ENCODE peak calls at places on chromosomes 6 and 20, in four cellular contexts. O, Z, T and Y are unnamed samples.

GRCh38 chr20:38722708-38723068 is 1.6 kb upstream of the SLC32A1 start:
- DNase-seq in O (no peak), Z (no peak), T (no peak), Y (no peak)

GRCh38 chr20:20956586-20956985 is 149.6 kb downstream of the LINC00237 start:
- DNase-seq in O (no peak), Z (no peak), T (no peak), Y (no peak)

GRCh38 chr6:80527552-80528052 is 421.1 kb downstream of the BCKDHB start:
- DNase-seq in O (no peak), Z (peak), T (no peak), Y (no peak)

GRCh38 chr6:24501374-24501773 is 6.6 kb downstream of the ALDH5A1 start:
- DNase-seq in O (no peak), Z (no peak), T (no peak), Y (no peak)

GRCh38 chr20:61387204-61387958 is 135.3 kb downstream of the CDH4 start:
- DNase-seq in O (no peak), Z (no peak), T (no peak), Y (peak)

GRCh38 chr6:131210469-131210868 is 75.2 kb downstream of the AKAP7 start:
- DNase-seq in O (no peak), Z (no peak), T (no peak), Y (no peak)

GRCh38 chr6:66396145-66396544 is 689.1 kb upstream of the EYS start:
- DNase-seq in O (no peak), Z (no peak), T (no peak), Y (no peak)

GRCh38 chr6:154888896-154889295 is 106.2 kb upstream of the TIAM2 start:
- DNase-seq in O (no peak), Z (no peak), T (no peak), Y (no peak)

GRCh38 chr20:17841751-17842191 is 126.8 kb downstream of the SNX5 start:
- DNase-seq in O (no peak), Z (no peak), T (no peak), Y (no peak)

GRCh38 chr20:38671186-38671585 is 53.1 kb upstream of the SLC32A1 start:
- DNase-seq in O (no peak), Z (no peak), T (no peak), Y (no peak)

GRCh38 chr20:59785986-59786753 is 147.3 kb downstream of the SYCP2 start:
- DNase-seq in O (no peak), Z (no peak), T (no peak), Y (no peak)

GRCh38 chr20:46520976-46521579 is 7.7 kb upstream of the ZNF334 start:
- DNase-seq in O (peak), Z (peak), T (peak), Y (peak)

GRCh38 chr6:32973144-32973854 is 4.9 kb downstream of the BRD2 start:
- DNase-seq in O (no peak), Z (peak), T (no peak), Y (no peak)

GRCh38 chr20:49395183-49395582 is 87.3 kb downstream of the KCNB1 start:
- DNase-seq in O (no peak), Z (no peak), T (no peak), Y (no peak)

GRCh38 chr6:30219244-30219643 is 6.0 kb upstream of the TRIM26 start:
- DNase-seq in O (peak), Z (peak), T (no peak), Y (peak)

GRCh38 chr6:130517444-130517931 is 151.7 kb downstream of the TMEM200A start:
- DNase-seq in O (peak), Z (no peak), T (no peak), Y (no peak)

GRCh38 chr20:22408521-22409402 is 175.6 kb downstream of the FOXA2 start:
- DNase-seq in O (no peak), Z (no peak), T (no peak), Y (no peak)

GRCh38 chr20:17809714-17810631 is 110.2 kb downstream of the BANF2 start:
- DNase-seq in O (no peak), Z (no peak), T (no peak), Y (no peak)

GRCh38 chr6:37029249-37029959 is 23.9 kb downstream of the FGD2 start:
- DNase-seq in O (no peak), Z (peak), T (no peak), Y (peak)

GRCh38 chr6:43355862-43356590 is 13.4 kb downstream of the ZNF318 start:
- DNase-seq in O (no peak), Z (peak), T (no peak), Y (peak)

GRCh38 chr6:54892831-54893230 is 46.3 kb downstream of the FAM83B start:
- DNase-seq in O (no peak), Z (no peak), T (no peak), Y (no peak)

GRCh38 chr20:18287546-18287914 is 797 bp upstream of the ZNF133 start:
- DNase-seq in O (no peak), Z (no peak), T (no peak), Y (no peak)

GRCh38 chr6:1494671-1495070 is 105.3 kb downstream of the FOXF2 start:
- DNase-seq in O (no peak), Z (no peak), T (no peak), Y (no peak)

GRCh38 chr6:107821591-107821990 is 2.5 kb downstream of the SCML4 start:
- DNase-seq in O (no peak), Z (no peak), T (no peak), Y (no peak)

GRCh38 chr6:46053034-46053933 is 37.6 kb upstream of the CLIC5 start:
- DNase-seq in O (no peak), Z (no peak), T (no peak), Y (no peak)
- TF ChIP-seq SUZ12 in O (no peak), Z (no peak), T (no peak), Y (no peak)

DNA sequence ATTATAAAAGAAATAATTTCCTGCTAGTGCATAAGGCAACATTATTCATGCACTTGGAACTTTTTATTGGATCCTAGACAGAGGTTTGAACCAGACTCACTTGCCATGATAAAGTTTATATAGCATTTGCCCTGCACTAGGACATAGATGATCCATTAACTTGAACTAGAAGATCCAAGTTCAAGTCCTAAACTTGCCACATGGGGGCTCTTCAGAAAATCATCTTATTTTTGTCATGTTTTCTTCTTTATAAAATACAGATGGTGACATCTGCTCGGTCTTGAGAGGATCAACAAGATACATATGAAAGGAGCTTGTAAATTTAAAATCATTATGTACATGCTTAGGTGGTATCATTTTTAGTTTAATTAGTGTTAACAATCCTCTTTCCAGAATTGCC is 94.5 kb downstream of the SIM1 start:
- DNase-seq in O (no peak), Z (no peak), T (no peak), Y (no peak)
- TF ChIP-seq SP1 in O (no peak), Z (no peak), T (no peak), Y (no peak)

DNA sequence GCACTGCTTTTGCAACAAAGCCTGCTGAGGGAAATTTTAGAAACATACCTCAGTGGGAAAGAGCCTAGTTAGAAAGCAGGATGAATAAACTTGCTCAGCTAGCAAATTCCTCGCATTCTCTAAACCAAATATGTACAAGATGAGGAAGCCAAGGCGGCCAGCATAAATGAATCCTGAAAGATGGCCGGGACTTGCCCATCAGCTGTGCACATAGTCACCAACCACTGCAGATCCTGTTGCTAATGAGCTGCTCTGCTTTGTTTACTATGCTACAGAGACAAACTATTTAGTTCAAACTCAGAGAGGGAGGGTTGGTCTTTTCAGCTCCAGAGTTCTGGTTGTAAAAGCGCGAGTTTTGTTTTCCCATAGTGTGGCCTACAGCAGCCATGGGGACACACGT is 49.0 kb downstream of the TMEM170B start:
- DNase-seq in O (no peak), Z (no peak), T (no peak), Y (no peak)
- TF ChIP-seq SUZ12 in O (no peak), Z (no peak), T (no peak), Y (no peak)

GRCh38 chr6:168332020-168332419 is 12.4 kb upstream of the DACT2 start:
- DNase-seq in O (no peak), Z (no peak), T (peak), Y (no peak)

GRCh38 chr6:168335341-168335740 is 15.8 kb upstream of the DACT2 start:
- DNase-seq in O (no peak), Z (no peak), T (no peak), Y (no peak)

GRCh38 chr6:168334072-168334471 is 14.5 kb upstream of the DACT2 start:
- DNase-seq in O (no peak), Z (no peak), T (no peak), Y (no peak)

GRCh38 chr6:168333039-168333438 is 13.5 kb upstream of the DACT2 start:
- DNase-seq in O (no peak), Z (peak), T (no peak), Y (peak)

GRCh38 chr6:168333471-168333870 is 13.9 kb upstream of the DACT2 start:
- DNase-seq in O (no peak), Z (no peak), T (no peak), Y (no peak)
- TF ChIP-seq SP1 in O (no peak), Z (no peak), T (no peak), Y (no peak)

DNA sequence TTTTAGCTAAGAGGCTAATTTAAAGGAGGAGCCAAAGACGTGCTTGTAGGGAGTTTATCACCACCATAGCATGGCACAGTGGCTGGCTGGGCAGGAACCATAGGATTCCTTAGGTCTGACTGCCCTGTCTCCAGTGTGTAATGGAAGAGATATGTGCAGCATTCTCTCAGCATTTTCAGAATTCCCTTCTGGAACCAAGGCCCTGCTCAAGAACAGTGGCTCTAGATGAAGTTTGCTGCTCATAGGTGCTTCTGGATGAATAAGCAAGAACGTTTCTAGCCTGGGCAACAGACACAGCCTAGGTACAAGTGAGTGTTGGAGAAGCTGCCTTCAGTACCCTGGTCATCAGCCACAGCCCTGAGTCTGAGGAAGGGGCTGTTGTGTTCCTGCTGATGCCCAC is 69.1 kb downstream of the LCA5 start:
- DNase-seq in O (no peak), Z (no peak), T (no peak), Y (no peak)
- TF ChIP-seq SUZ12 in O (no peak), Z (no peak), T (no peak), Y (no peak)

DNA sequence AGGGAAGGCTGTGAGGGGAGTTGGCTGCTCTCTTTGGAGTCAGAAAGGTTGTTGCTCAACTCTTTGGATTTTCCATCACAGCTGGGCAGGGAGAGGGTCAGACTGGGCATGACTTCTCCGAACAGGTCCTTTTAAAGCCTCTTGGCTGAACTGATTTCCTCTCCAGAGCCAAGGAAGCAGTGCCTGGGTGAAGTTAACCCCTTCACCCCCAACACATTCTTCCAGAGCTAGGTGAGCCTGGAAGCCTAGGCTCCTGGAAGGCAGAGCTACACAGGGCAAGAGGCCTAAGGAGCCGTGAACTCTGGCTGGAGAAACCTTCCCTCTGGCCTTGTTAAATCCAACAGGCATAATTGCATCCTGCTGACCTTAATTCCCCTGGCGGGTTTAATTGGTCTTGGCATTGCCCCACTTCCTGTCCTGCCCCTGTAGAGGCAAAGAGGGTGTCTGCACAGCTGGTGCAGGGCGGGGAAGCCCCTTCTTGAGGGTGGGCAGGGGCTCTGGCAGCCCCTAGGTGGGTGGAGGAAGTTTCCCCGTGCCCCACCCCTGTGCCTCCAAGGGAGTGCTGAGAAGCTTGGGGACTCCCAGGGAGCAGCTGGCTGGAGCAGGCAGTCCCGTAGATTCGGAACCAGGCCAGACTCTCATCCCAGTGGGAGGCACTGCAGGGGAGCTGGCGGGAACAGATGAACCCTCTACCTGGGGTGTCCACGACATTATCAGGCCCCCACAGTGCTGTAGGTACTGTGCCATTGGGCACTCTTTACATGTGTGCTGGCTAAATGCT is 3.6 kb upstream of the MYLK2 start:
- DNase-seq in O (no peak), Z (no peak), T (no peak), Y (no peak)
- TF ChIP-seq SP1 in O (no peak), Z (no peak), T (no peak), Y (no peak)

DNA sequence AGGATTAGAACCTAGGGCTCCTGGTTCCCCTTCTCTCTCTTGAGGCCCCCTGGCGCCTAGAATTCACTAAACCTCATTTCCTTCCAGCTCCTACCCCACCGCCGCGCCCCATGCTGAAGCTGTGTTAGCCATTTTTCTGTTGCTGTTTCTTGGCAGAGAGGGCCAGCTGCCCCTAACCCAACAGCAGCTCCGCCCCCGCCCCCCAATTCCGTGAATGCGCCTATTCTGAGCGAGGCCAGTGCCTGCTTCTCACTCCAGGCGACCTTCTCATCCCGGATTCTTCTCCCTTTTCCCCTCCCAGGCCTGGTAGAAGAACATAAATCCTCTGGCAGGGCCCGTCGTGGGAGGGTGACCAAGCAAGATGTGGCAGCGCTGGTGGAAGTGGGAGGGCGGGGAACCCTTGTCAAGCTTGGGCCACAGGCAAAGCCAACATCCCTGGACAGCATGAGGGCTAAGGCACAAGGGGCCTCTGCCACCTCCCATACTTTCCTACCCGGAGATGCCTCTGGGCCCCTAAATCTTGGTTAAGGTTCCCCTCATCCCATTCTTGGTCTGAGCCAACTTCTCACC is 521 bp downstream of the RBPJL start:
- DNase-seq in O (no peak), Z (no peak), T (no peak), Y (no peak)
- TF ChIP-seq SUZ12 in O (no peak), Z (no peak), T (no peak), Y (no peak)

GRCh38 chr20:50561379-50562078 is 51.3 kb downstream of the PTPN1 start:
- DNase-seq in O (no peak), Z (no peak), T (no peak), Y (peak)
- TF ChIP-seq SP1 in O (no peak), Z (no peak), T (no peak), Y (no peak)